ENCODE peak calls at places on chromosome 1, in four cellular contexts. W, Y, M and D are unnamed samples.

GRCh38 chr1:2783069-2783434 is 18.4 kb downstream of the TTC34 start:
- DNase-seq in W (no peak), Y (no peak), M (no peak), D (no peak)

GRCh38 chr1:39755965-39756659 is 15.0 kb downstream of the OXCT2 start:
- DNase-seq in W (no peak), Y (no peak), M (no peak), D (no peak)

GRCh38 chr1:115976062-115976899 is at the start of gene SLC22A15:
- DNase-seq in W (peak; percentile 76), Y (peak; percentile 69), M (peak; percentile 76), D (no peak)

GRCh38 chr1:78359666-78360065 is 131.1 kb upstream of the PTGFR start:
- DNase-seq in W (no peak), Y (no peak), M (no peak), D (no peak)

GRCh38 chr1:31658721-31659120 is 14.0 kb upstream of the PEF1 start:
- DNase-seq in W (no peak), Y (no peak), M (no peak), D (no peak)

GRCh38 chr1:8200317-8201115 is 117.4 kb upstream of the SLC45A1 start:
- DNase-seq in W (no peak), Y (no peak), M (no peak), D (no peak)

GRCh38 chr1:61053712-61054608 is 28.4 kb upstream of the NFIA start:
- DNase-seq in W (no peak), Y (peak; percentile 34), M (peak; percentile 74), D (no peak)

GRCh38 chr1:245858683-245859509 is 648.2 kb downstream of the SMYD3 start:
- DNase-seq in W (no peak), Y (no peak), M (no peak), D (no peak)

GRCh38 chr1:61337471-61337870 is 255.1 kb downstream of the NFIA start:
- DNase-seq in W (no peak), Y (no peak), M (no peak), D (no peak)

GRCh38 chr1:21531243-21531642 is 22.0 kb downstream of the ALPL start:
- DNase-seq in W (no peak), Y (no peak), M (no peak), D (no peak)

GRCh38 chr1:55402676-55403464 is 187.7 kb upstream of the USP24 start:
- DNase-seq in W (no peak), Y (no peak), M (no peak), D (no peak)

GRCh38 chr1:165431079-165431478 is 13.8 kb downstream of the RXRG start:
- DNase-seq in W (no peak), Y (no peak), M (no peak), D (no peak)

GRCh38 chr1:210516092-210516491 is 187.4 kb downstream of the HHAT start:
- DNase-seq in W (no peak), Y (no peak), M (no peak), D (no peak)

GRCh38 chr1:36178479-36179219 is 22.7 kb downstream of the MAP7D1 start:
- DNase-seq in W (peak; percentile 61), Y (peak; percentile 85), M (peak; percentile 59), D (no peak)

GRCh38 chr1:36182734-36183133 is 26.8 kb downstream of the MAP7D1 start:
- DNase-seq in W (no peak), Y (no peak), M (no peak), D (no peak)

GRCh38 chr1:36177589-36178463 is 21.9 kb downstream of the MAP7D1 start:
- DNase-seq in W (no peak), Y (no peak), M (no peak), D (no peak)

GRCh38 chr1:36176151-36176949 is 20.4 kb downstream of the MAP7D1 start:
- DNase-seq in W (no peak), Y (no peak), M (peak; percentile 41), D (no peak)

DNA sequence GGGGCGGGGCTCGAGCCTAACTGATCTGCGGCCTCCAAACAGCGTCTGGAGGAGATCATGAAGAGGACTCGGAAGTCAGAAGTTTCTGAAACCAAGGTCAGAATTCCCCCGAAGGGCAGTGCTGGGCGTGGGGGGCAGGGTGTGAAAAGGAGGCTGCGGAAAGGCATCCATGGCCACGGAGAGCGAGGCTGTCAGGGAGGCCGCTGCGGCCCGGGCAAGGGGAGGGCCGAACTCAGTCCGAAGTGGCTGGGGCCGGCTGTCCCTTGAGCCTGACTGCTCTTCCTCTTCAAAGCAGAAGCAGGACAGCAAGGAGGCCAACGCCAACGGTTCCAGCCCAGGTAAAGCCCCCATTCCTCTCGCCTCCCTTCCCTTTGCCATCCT is 23.2 kb downstream of the MAP7D1 start:
- DNase-seq in W (no peak), Y (no peak), M (no peak), D (no peak)
- H3K27ac ChIP-seq in W (no peak overlapping the region), Y (peak overlapping the region; percentile 71), M (peak overlapping the region; percentile 100), D (peak overlapping the region; percentile 100)

GRCh38 chr1:94934551-94934950 is 7.6 kb upstream of the CNN3 start:
- DNase-seq in W (no peak), Y (no peak), M (no peak), D (no peak)
- H3K36me3 ChIP-seq in W (peaks cover 1% of the 10 kb centered on the region), Y (peaks cover 16% of the 10 kb centered on the region), M (peaks cover 4% of the 10 kb centered on the region), D (no peaks in the 10 kb centered on the region)

DNA sequence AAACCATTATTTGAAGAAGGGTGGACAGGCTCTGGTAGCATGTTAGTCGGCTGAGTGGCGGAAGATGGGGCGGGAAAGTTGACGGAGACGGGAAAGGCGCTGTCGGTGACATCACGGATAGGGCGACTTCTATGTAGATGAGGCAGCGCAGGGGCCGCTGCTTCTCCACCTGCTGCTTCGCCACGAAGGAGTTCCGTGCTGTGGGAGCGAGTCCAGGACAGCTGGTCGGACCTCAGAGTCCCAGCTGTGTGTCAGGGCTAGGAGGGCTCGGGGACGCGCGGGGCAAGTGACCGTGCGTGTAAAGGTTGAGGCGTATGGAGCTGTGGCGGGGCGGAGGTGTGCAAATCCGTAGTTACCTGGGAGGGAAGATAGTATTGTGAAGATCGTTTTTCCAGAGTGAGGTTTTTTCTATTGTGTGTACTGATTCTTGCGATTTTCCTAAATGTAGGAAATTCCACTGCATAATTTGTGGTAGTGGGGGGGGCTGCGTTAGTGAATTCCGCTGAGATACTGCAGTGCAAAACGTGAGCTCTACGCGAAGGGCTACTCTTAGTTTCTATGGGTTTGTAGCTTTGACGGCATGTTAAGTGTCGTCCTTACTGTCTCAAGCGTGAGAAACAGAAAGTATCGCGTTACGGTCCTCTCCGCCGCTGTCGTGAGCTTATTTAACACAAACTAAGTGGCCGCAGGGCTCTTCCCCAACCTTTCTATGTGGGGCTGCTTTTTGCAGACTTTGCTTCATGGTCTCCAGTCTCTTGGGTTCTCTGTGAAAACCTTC is 111.2 kb upstream of the NBPF11 start:
- DNase-seq in W (peak; percentile 65), Y (peak; percentile 55), M (peak; percentile 16), D (no peak)
- H3K27ac ChIP-seq in W (peak overlapping the region; percentile 89), Y (peak overlapping the region; percentile 46), M (no peak overlapping the region), D (no peak overlapping the region)

GRCh38 chr1:247332215-247332900 is 691 bp upstream of the ZNF496 start:
- DNase-seq in W (peak; percentile 32), Y (peak; percentile 54), M (peak; percentile 60), D (no peak)

GRCh38 chr1:247336390-247336789 is 4.7 kb upstream of the ZNF496 start:
- DNase-seq in W (no peak), Y (no peak), M (no peak), D (no peak)

GRCh38 chr1:247332901-247333361 is 1.3 kb upstream of the ZNF496 start:
- DNase-seq in W (peak; percentile 31), Y (peak; percentile 38), M (no peak), D (peak; percentile 74)

GRCh38 chr1:247335871-247336270 is 4.2 kb upstream of the ZNF496 start:
- DNase-seq in W (no peak), Y (no peak), M (no peak), D (no peak)

DNA sequence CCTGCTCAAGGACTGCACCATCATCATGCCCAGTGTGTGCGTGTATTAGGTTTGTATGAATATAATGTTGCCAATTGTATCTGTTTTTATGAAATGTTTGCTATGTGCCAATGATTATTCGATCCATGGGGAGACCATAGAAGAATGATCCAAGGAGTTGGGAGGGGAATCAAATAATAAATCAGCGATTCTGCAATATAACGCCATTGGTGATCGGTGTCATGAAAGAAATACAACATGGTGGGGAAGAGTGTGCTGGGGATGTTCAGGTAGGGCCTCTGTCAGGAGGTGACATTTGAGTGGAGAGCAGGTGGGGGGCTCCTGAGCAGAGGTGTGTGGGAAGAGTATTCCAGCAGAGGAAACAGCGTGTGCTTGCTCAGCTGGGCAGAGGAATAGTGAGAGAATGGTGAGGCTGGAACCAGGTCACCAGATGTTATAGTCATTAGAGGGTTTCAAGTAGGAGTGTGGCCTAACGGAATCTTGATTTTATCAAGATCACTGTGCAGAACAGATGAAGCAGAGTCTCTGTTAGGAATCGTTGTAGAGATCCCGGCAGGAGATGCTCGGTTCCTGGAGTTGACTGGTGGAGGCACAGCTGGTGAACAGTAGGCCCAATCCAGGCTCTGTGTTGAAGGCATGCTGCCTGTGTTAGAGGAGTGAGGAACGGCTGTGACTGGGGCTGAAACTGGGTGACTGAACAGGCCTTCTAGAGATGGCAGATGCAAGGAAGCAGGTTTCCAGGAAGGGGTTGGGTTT is 2.9 kb upstream of the ZNF496 start:
- DNase-seq in W (no peak), Y (no peak), M (no peak), D (no peak)
- H3K36me3 ChIP-seq in W (peaks cover 5% of the 10 kb centered on the region), Y (peaks cover under 1% of the 10 kb centered on the region), M (peaks cover 4% of the 10 kb centered on the region), D (peaks cover 3% of the 10 kb centered on the region)

DNA sequence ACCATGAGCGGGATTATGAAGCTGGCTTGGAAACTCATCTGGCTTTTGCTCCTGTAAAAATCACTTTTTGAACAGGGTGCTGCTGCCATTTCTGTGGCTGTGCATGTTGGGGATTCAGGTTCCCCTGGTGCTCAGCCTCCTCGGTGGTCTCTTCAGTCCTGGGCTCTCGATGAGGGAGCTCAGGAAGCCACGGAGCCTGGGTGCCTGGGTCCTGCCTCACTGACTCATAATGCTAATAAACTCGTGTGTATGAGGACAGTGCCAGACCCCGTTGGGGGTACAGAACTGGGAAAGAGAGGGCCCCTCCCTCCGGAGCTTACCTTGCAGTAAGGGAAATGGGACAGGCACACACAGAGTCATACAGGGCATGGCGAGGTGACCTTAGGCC is 5.8 kb downstream of the COQ8A start:
- DNase-seq in W (no peak), Y (no peak), M (no peak), D (peak; percentile 53)
- H3K27ac ChIP-seq in W (peak overlapping the region; percentile 59), Y (peak overlapping the region; percentile 82), M (peak overlapping the region; percentile 93), D (peak overlapping the region; percentile 89)

GRCh38 chr1:44012941-44013609 is 18.2 kb downstream of the SLC6A9 start:
- DNase-seq in W (no peak), Y (no peak), M (no peak), D (no peak)
- H3K36me3 ChIP-seq in W (peaks cover 3% of the 10 kb centered on the region), Y (peaks cover 20% of the 10 kb centered on the region), M (no peaks in the 10 kb centered on the region), D (no peaks in the 10 kb centered on the region)

DNA sequence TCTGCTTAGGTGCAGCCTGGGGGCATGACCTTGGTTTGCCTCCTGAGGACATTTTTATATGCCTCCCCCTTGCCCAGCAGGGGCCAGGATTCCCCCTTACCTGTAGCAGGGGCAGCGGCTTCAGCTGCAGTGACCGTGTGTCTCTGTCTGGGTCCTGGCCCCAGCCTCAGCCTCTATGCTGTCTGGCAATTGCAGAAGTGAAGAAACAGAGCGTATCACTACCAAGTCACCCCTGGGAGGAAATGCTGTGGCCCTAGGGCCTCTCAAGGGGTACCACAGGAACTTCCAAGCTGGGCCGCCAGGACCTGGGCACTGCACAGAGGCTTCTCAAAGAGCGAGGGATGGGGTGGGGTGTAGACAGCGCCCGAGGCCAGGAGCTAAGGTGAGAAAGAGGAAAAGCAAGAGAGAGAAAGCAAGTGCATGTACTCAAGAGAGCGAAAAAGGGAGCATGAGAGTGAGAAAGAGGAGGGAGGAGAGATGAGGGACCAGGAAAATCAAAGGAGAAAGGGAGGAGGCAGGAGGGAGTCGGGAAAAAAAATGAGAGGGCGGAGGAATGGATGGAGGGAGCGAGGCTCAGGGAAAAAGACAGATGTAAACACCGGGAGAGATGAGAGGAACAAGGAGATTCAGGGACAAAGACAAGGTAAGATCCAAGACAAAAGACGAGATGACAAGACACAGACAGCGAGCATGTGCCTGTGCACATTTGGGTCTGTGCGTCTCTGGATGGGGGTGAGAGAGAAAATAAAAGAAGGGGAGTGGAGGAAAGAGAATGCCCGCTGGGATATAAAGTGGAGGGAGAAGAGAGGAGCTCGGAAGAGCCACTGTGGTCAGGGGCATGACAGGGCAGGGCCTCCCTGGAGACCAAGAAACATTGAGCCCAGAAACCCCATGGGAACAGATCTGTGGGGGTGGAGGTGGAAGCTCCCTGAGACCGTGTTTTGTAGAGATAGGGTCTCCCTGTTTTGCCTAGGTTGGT is at the start of gene PTAFR:
- DNase-seq in W (peak; percentile 45), Y (no peak), M (no peak), D (no peak)
- H3K27ac ChIP-seq in W (peak within 1 kb of the TSS; percentile 78), Y (peak within 1 kb of the TSS; percentile 64), M (peak within 1 kb of the TSS; percentile 33), D (peak within 1 kb of the TSS; percentile 26)